ENCODE peak calls at places on chromosome 19, in ten cellular contexts. N is neuronal stem cell; P is body of pancreas; V is uterus; M is neural progenitor cell; O is cardiac muscle cell; X is thoracic aorta; J is lung; B is ovary; F is CD8-positive, alpha-beta T cell. D is an unnamed sample.

GRCh38 chr19:5913739-5914357 is at the start of gene CAPS:
- DNase-seq in O (peak; percentile 72), M (no peak), X (no peak), V (no peak), P (peak; percentile 72), J (peak; percentile 76), B (no peak), N (no peak), F (no peak), D (no peak)

GRCh38 chr19:46000497-46001246 is 5.4 kb downstream of the CCDC61 start:
- DNase-seq in F (peak; percentile 61), O (peak; percentile 15), V (no peak), X (no peak), B (no peak), N (peak; percentile 40), M (peak; percentile 79), J (peak; percentile 57), P (peak; percentile 53), D (peak; percentile 88)

GRCh38 chr19:11136400-11137101 is 19.0 kb downstream of the SPC24 start:
- DNase-seq in P (no peak), F (no peak), V (no peak), B (no peak), N (no peak), M (no peak), O (no peak), X (no peak), J (no peak), D (no peak)

GRCh38 chr19:34145741-34146202 is 26.5 kb upstream of the LSM14A start:
- DNase-seq in M (peak; percentile 74), O (peak; percentile 70), P (peak; percentile 47), B (peak; percentile 20), J (peak; percentile 49), N (peak; percentile 71), X (no peak), F (peak; percentile 22), V (peak; percentile 23), D (peak; percentile 56)

GRCh38 chr19:15892012-15892411 is 5.9 kb downstream of the CYP4F2 start:
- DNase-seq in P (no peak), F (no peak), B (no peak), X (no peak), V (no peak), O (no peak), N (no peak), J (no peak), M (no peak), D (no peak)

GRCh38 chr19:48806518-48806817 is 4.4 kb downstream of the BCAT2 start:
- DNase-seq in O (no peak), M (peak; percentile 84), B (no peak), P (no peak), F (no peak), J (no peak), X (no peak), N (no peak), V (peak; percentile 51), D (no peak)

GRCh38 chr19:42201489-42202289 is 15.8 kb downstream of the DEDD2 start:
- DNase-seq in P (no peak), N (no peak), M (no peak), O (no peak), J (peak; percentile 52), X (no peak), F (no peak), V (no peak), B (no peak), D (peak; percentile 21)

GRCh38 chr19:11256189-11256588 is 6.1 kb downstream of the DOCK6 start:
- DNase-seq in M (no peak), X (no peak), B (peak; percentile 83), O (peak; percentile 45), P (no peak), F (no peak), V (peak; percentile 51), N (no peak), J (no peak), D (no peak)

GRCh38 chr19:16070366-16070990 is 5.8 kb upstream of the TPM4 start:
- DNase-seq in B (no peak), N (no peak), X (peak; percentile 57), J (peak; percentile 88), P (peak; percentile 37), V (no peak), M (no peak), F (peak; percentile 79), O (no peak), D (peak; percentile 98)

GRCh38 chr19:48726573-48726972 is 7.0 kb upstream of the MAMSTR start:
- DNase-seq in N (no peak), J (no peak), X (no peak), V (no peak), B (no peak), F (no peak), O (no peak), P (no peak), M (no peak), D (peak; percentile 76)

GRCh38 chr19:19445288-19445687 is 39.8 kb downstream of the GATAD2A start:
- DNase-seq in V (no peak), N (no peak), B (no peak), M (no peak), X (no peak), P (no peak), F (no peak), J (no peak), O (no peak), D (no peak)

GRCh38 chr19:31718898-31719297 is 369.7 kb upstream of the TSHZ3 start:
- DNase-seq in V (no peak), F (no peak), N (no peak), O (no peak), X (no peak), J (no peak), B (peak; percentile 28), M (no peak), P (no peak), D (no peak)

DNA sequence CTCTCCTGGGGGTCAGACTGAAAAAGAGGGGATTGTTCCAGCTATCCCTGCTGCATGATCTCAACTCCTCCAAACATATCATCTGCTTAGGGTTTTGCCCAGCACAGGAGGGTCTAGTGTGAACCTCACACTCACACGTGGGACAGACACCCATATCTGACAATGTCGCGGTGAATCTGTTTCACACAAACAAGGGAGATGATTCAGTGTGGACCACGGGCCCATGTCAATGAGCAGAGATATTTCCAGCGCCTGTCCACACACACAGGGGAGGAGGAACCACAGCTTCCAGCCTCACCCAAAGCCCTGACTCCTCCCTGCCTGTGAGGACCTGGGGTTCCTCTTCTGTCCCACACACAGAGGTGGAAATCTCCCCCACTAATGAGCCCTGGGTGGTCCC is 29.6 kb upstream of the KIR3DL3 start:
- DNase-seq in P (no peak), M (no peak), J (no peak), X (no peak), B (no peak), O (no peak), F (peak; percentile 15), N (no peak), V (no peak), D (no peak)
- H3K27me3 ChIP-seq in P (no peaks in the 10 kb centered on the region), M (no peaks in the 10 kb centered on the region), J (no peaks in the 10 kb centered on the region), X (no peaks in the 10 kb centered on the region), B (no peaks in the 10 kb centered on the region), O (no peaks in the 10 kb centered on the region), F (no peaks in the 10 kb centered on the region), N (peaks cover 4% of the 10 kb centered on the region), V (no peaks in the 10 kb centered on the region), D (peaks cover 2% of the 10 kb centered on the region)

GRCh38 chr19:38616265-38616664 is 1.5 kb downstream of the MAP4K1 start:
- DNase-seq in M (no peak), N (no peak), J (no peak), O (no peak), P (no peak), B (no peak), V (no peak), F (no peak), X (no peak), D (no peak)
- H3K27ac ChIP-seq in M (no peak overlapping the region), N (no peak overlapping the region), J (no peak overlapping the region), O (no peak overlapping the region), P (no peak overlapping the region), B (no peak overlapping the region), V (no peak overlapping the region), F (peak overlapping the region; percentile 89), X (no peak overlapping the region), D (peak overlapping the region; percentile 92)

GRCh38 chr19:4578552-4579248 is 19.2 kb upstream of the SEMA6B start:
- DNase-seq in J (no peak), O (no peak), B (no peak), P (no peak), V (no peak), M (no peak), X (no peak), F (no peak), N (no peak), D (no peak)

GRCh38 chr19:4577020-4577782 is 17.7 kb upstream of the SEMA6B start:
- DNase-seq in J (no peak), B (no peak), F (no peak), O (peak; percentile 55), M (no peak), P (no peak), V (no peak), X (no peak), N (no peak), D (no peak)

GRCh38 chr19:4573682-4574081 is 14.2 kb upstream of the SEMA6B start:
- DNase-seq in X (no peak), P (no peak), N (no peak), M (no peak), J (no peak), V (no peak), F (no peak), B (no peak), O (no peak), D (no peak)

GRCh38 chr19:4575978-4576933 is 16.8 kb upstream of the SEMA6B start:
- DNase-seq in F (peak; percentile 51), X (no peak), J (peak; percentile 57), M (peak; percentile 69), B (peak; percentile 30), N (no peak), P (peak; percentile 68), V (peak; percentile 46), O (peak; percentile 81), D (peak; percentile 45)

GRCh38 chr19:4575267-4575793 is 15.8 kb upstream of the SEMA6B start:
- DNase-seq in M (peak; percentile 36), O (peak; percentile 99), P (peak; percentile 35), V (peak; percentile 47), N (no peak), X (no peak), F (no peak), B (peak; percentile 55), J (peak; percentile 42), D (no peak)
- H3K27me3 ChIP-seq in M (no peaks in the 10 kb centered on the region), O (no peaks in the 10 kb centered on the region), P (no peaks in the 10 kb centered on the region), V (peaks cover 6% of the 10 kb centered on the region), N (peaks cover 4% of the 10 kb centered on the region), X (peaks cover 3% of the 10 kb centered on the region), F (peaks cover 17% of the 10 kb centered on the region), B (no peaks in the 10 kb centered on the region), J (peaks cover 3% of the 10 kb centered on the region), D (peaks cover 5% of the 10 kb centered on the region)

GRCh38 chr19:55256562-55257460 is 2.0 kb downstream of the PPP6R1 start:
- DNase-seq in F (no peak), O (no peak), B (no peak), X (no peak), M (no peak), V (no peak), P (no peak), N (no peak), J (no peak), D (peak; percentile 14)
- H3K27ac ChIP-seq in F (peak overlapping the region; percentile 87), O (no peak overlapping the region), B (no peak overlapping the region), X (no peak overlapping the region), M (no peak overlapping the region), V (no peak overlapping the region), P (no peak overlapping the region), N (no peak overlapping the region), J (no peak overlapping the region), D (peak overlapping the region; percentile 93)

GRCh38 chr19:1780272-1780957 is 27.1 kb downstream of the ONECUT3 start:
- DNase-seq in F (no peak), O (peak; percentile 40), P (no peak), M (no peak), J (no peak), N (no peak), B (no peak), X (no peak), V (no peak), D (no peak)
- H3K27me3 ChIP-seq in F (peaks cover 22% of the 10 kb centered on the region), O (peaks cover 71% of the 10 kb centered on the region), P (no peaks in the 10 kb centered on the region), M (peaks cover 100% of the 10 kb centered on the region), J (peaks cover 2% of the 10 kb centered on the region), N (peaks cover 66% of the 10 kb centered on the region), B (peaks cover 2% of the 10 kb centered on the region), X (peaks cover 23% of the 10 kb centered on the region), V (peaks cover 41% of the 10 kb centered on the region), D (peaks cover 12% of the 10 kb centered on the region)